ENCODE peak calls at places on chromosomes 12 and 14, in four cellular contexts. B is K562, S is HepG2, K is HCT116. Y is an unnamed sample.

GRCh38 chr14:67459336-67459735 is 29.2 kb downstream of the TMEM229B start:
- ATAC-seq in S (no peak), K (no peak), B (no peak), Y (no peak)

GRCh38 chr12:56212360-56212759 is 9.4 kb downstream of the RNF41 start:
- ATAC-seq in K (no peak), B (no peak), S (no peak), Y (no peak)

GRCh38 chr14:37246427-37246829 is 48.7 kb downstream of the MIPOL1 start:
- ATAC-seq in S (peak; percentile 79), K (no peak), B (peak; percentile 39), Y (no peak)

GRCh38 chr12:7075518-7075917 is 15.0 kb downstream of the C1S start:
- ATAC-seq in B (no peak), K (no peak), S (no peak), Y (no peak)

GRCh38 chr12:56032006-56032405 is 9.7 kb upstream of the RPS26 start:
- ATAC-seq in S (no peak), B (no peak), K (no peak), Y (no peak)

GRCh38 chr12:94353130-94353529 is 106.5 kb downstream of the CEP83 start:
- ATAC-seq in K (no peak), S (no peak), B (no peak), Y (no peak)

GRCh38 chr14:75499084-75499875 is 23.0 kb upstream of the BATF start:
- ATAC-seq in B (no peak), K (no peak), S (no peak), Y (no peak)

GRCh38 chr14:36757730-36758286 is 96.1 kb downstream of the PAX9 start:
- ATAC-seq in B (no peak), K (no peak), S (no peak), Y (no peak)

GRCh38 chr12:46523863-46524770 is 151.5 kb upstream of the SLC38A2 start:
- ATAC-seq in S (peak; percentile 89), K (peak; percentile 95), B (peak; percentile 83), Y (no peak)

GRCh38 chr14:68563256-68564131 is 229.4 kb downstream of the ZFP36L1 start:
- ATAC-seq in K (no peak), B (no peak), S (peak; percentile 42), Y (peak; percentile 47)

GRCh38 chr12:105704788-105705187 is 374.3 kb downstream of the C12orf75 start:
- ATAC-seq in S (no peak), K (no peak), B (no peak), Y (no peak)

GRCh38 chr14:63956326-63956725 is 103.5 kb downstream of the SYNE2 start:
- ATAC-seq in S (no peak), K (no peak), B (no peak), Y (no peak)

GRCh38 chr14:65329911-65330310 is 82.6 kb upstream of the FUT8 start:
- ATAC-seq in K (no peak), S (no peak), B (no peak), Y (no peak)

GRCh38 chr14:50985124-50985815 is 41.0 kb upstream of the PYGL start:
- ATAC-seq in S (peak; percentile 59), K (no peak), B (no peak), Y (no peak)

GRCh38 chr12:92445253-92446081 is 257.3 kb upstream of the PLEKHG7 start:
- ATAC-seq in B (no peak), S (no peak), K (no peak), Y (no peak)
- TF ChIP-seq POLR2A in B (no peak), S (no peak), K (no peak), Y (no peak)

GRCh38 chr14:102901633-102902032 is 20.8 kb upstream of the AMN start:
- ATAC-seq in S (no peak), K (no peak), B (no peak), Y (no peak)
- TF ChIP-seq POLR2AphosphoS5 in S (no peak), K (no peak), B (no peak), Y (no peak)

DNA sequence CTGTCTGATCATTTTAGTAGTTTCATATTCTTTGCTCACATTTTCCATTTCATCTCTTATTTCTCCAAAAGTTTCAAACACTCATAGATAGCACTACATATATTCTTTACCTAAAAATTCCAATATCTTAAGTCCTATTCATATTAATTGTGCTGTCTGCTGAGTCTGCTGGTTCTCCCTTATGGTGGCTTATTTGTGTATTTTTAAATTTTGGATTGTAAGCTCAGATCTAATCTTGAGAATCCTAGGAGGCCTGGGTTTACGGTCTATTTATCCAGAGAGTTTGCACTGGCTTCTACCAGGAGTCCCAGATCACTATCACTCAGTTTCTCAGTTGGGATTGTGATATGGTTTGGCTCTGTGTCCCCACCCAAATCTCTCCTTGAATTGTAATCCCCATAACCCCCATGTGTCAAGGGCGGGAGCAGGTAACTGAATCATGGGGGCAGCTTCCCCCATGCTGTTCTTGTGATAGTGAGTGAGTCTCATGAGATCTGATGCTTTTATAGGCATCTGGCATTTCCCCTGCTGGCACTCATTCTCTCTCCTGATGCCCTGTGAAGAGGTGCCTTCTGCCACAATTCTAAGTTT is 10.2 kb downstream of the NT5DC3 start:
- ATAC-seq in B (no peak), K (no peak), S (no peak), Y (no peak)
- TF ChIP-seq POLR2A in B (no peak), K (no peak), S (no peak), Y (no peak)

DNA sequence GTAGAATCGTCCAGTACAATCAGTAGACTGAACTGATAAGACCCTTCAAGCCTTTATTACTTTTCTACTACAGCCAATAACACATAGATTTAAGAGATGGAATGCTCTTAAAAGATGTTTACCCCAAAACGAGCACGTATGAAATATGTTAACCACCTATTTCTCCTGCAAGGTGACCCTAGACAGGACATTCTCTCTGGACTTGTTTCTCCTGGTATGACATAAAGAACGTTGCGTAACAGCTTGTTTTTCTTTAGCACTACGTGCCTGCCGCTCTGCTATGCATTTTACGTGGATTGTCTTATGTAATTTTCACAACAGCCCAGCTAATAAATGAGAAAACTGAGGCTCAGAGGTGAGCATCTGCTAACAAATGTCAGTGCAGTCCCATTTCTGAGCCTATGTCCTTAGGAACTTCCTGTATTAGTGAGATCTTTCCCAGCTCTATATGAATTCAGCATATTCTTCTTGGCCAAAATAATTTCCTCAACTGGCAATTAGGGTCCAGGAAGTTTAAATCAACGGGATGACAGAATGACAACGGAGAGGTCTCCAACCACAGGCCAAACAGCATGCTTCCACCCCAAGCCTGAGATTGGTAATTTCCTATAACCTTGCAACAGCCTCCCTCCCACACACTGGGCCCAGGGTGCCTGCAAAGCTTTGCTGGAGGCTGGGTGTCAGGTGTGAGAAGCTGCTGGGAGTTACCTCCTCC is 3.7 kb downstream of the NFKBIA start:
- ATAC-seq in S (no peak), K (no peak), B (no peak), Y (no peak)
- TF ChIP-seq POLR2AphosphoS5 in S (peak; percentile 83), K (no peak), B (peak; percentile 4), Y (no peak)

DNA sequence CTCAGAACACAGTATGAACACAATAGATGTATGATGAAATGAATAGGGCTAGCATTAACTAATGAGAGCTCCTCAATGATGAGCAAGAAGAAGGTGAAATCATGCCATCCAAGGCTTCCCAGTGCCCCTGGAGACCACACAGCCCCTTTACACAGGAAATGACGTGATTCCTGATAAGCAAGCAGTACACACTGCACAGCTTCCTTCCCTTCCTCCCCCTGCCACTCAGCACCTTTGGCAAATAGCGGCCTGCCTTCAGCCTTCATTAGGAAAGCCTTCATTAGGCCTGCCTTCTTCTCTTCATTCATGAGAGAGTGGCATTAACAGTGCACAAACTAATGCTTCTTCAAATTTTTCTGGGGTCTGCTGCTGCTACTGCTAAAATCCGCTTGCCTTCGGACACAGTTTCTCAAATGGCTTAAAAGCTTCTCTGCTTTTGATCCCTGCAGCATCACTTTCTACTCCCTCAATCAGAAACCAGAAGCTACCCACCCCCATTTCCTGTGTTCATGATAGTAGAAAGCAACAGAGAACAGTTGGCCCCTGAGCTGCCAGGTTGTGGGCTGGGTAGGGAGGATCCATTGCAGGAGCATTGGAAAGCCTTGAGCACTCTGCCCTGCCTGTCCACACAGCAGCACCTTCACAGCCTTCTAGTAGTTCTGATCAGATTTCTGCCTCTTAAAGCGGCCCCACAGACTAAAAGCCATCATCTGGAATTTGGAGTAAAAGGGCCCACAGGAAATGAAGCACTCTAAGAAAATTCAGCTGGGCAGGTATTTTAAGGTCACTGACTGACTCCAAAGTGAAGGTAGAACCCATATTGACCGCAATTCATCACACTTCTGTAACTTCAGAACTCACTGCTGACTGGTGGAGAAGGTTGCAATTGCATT is 103.8 kb upstream of the ETV6 start:
- ATAC-seq in B (no peak), K (no peak), S (no peak), Y (no peak)
- TF ChIP-seq POLR2A in B (no peak), K (no peak), S (no peak), Y (no peak)

Y was measured in gastroesophageal sphincter.